ENCODE peak calls at places on chromosomes 1 and 21, in eight cellular contexts. B is dorsolateral prefrontal cortex, M is left lung, U is endothelial cell, E is PC-9, H is lower lobe of right lung, S is AG09309, R is neural crest cell. D is an unnamed sample.

GRCh38 chr21:38325216-38325615 is 68.4 kb downstream of the KCNJ15 start:
- DNase-seq in B (no peak), M (no peak), U (no peak), E (no peak), H (no peak), S (no peak), R (no peak), D (no peak)

GRCh38 chr1:169484683-169485426 is 889 bp downstream of the SLC19A2 start:
- DNase-seq in B (no peak), M (no peak), U (no peak), E (no peak), H (peak), S (no peak), R (no peak), D (peak)

GRCh38 chr1:51956528-51957509 is 33.7 kb downstream of the RAB3B start:
- DNase-seq in B (no peak), M (no peak), U (no peak), E (no peak), H (no peak), S (no peak), R (no peak), D (no peak)

GRCh38 chr1:50272923-50273322 is 150.3 kb downstream of the DMRTA2 start:
- DNase-seq in B (no peak), M (no peak), U (no peak), E (no peak), H (no peak), S (no peak), R (no peak), D (no peak)

GRCh38 chr1:212355230-212355969 is 59.3 kb downstream of the PACC1 start:
- DNase-seq in B (no peak), M (no peak), U (no peak), E (no peak), H (no peak), S (no peak), R (no peak), D (no peak)

GRCh38 chr1:59691261-59691660 is 123.5 kb upstream of the HOOK1 start:
- DNase-seq in B (no peak), M (no peak), U (no peak), E (no peak), H (no peak), S (no peak), R (no peak), D (no peak)

GRCh38 chr1:204249736-204250427 is 36.1 kb upstream of the GOLT1A start:
- DNase-seq in B (no peak), M (no peak), U (no peak), E (no peak), H (no peak), S (no peak), R (no peak), D (no peak)

GRCh38 chr1:157460381-157460780 is 91.9 kb downstream of the FCRL5 start:
- DNase-seq in B (no peak), M (no peak), U (no peak), E (no peak), H (no peak), S (no peak), R (no peak), D (no peak)

GRCh38 chr21:19547951-19548635 is 1144.5 kb upstream of the TMPRSS15 start:
- DNase-seq in B (no peak), M (no peak), U (no peak), E (no peak), H (no peak), S (no peak), R (no peak), D (no peak)

GRCh38 chr1:217089239-217090014 is 366.2 kb upstream of the ESRRG start:
- DNase-seq in B (no peak), M (peak), U (peak), E (no peak), H (no peak), S (no peak), R (peak), D (peak)

GRCh38 chr1:219757890-219758289 is 145.0 kb upstream of the ZC3H11B start:
- DNase-seq in B (no peak), M (no peak), U (peak), E (no peak), H (no peak), S (no peak), R (no peak), D (no peak)

GRCh38 chr1:97636941-97637340 is 283.9 kb downstream of the DPYD start:
- DNase-seq in B (no peak), M (no peak), U (no peak), E (no peak), H (no peak), S (peak), R (no peak), D (no peak)

GRCh38 chr1:247270003-247270402 is 14.1 kb downstream of the VN1R5 start:
- DNase-seq in B (no peak), M (no peak), U (no peak), E (no peak), H (no peak), S (no peak), R (no peak), D (no peak)

GRCh38 chr1:162070825-162071224 is 1.3 kb downstream of the NOS1AP start:
- DNase-seq in B (no peak), M (no peak), U (no peak), E (no peak), H (no peak), S (no peak), R (no peak), D (no peak)

GRCh38 chr1:155051777-155052398 is 772 bp downstream of the ADAM15 start:
- DNase-seq in B (no peak), M (peak), U (no peak), E (peak), H (peak), S (no peak), R (no peak), D (no peak)

GRCh38 chr1:26539722-26540121 is 10.2 kb downstream of the RPS6KA1 start:
- DNase-seq in B (no peak), M (peak), U (no peak), E (no peak), H (no peak), S (no peak), R (no peak), D (no peak)

GRCh38 chr1:43239484-43239883 is 30.3 kb upstream of the TMEM125 start:
- DNase-seq in B (no peak), M (no peak), U (no peak), E (no peak), H (no peak), S (no peak), R (no peak), D (no peak)

GRCh38 chr1:237205400-237206064 is 163.5 kb downstream of the RYR2 start:
- DNase-seq in B (no peak), M (no peak), U (no peak), E (no peak), H (no peak), S (no peak), R (no peak), D (no peak)

GRCh38 chr1:154698320-154699096 is 90.5 kb upstream of the ADAR start:
- DNase-seq in B (no peak), M (no peak), U (no peak), E (no peak), H (no peak), S (no peak), R (no peak), D (no peak)

GRCh38 chr1:234899041-234899787 is 229.4 kb downstream of the TOMM20 start:
- DNase-seq in B (no peak), M (no peak), U (no peak), E (peak), H (peak), S (no peak), R (no peak), D (no peak)

GRCh38 chr21:42010507-42011493 is 640 bp upstream of the ZBTB21 start:
- DNase-seq in B (no peak), M (peak), U (peak), E (no peak), H (peak), S (no peak), R (no peak), D (peak)
- TF ChIP-seq CTCF in B (peak), M (no peak), U (no peak), E (no peak), H (peak), S (no peak), R (peak), D (peak)

GRCh38 chr1:174153085-174153824 is 6.1 kb upstream of the RABGAP1L start:
- DNase-seq in B (no peak), M (no peak), U (no peak), E (no peak), H (no peak), S (no peak), R (no peak), D (no peak)
- TF ChIP-seq CTCF in B (no peak), M (no peak), U (no peak), E (no peak), H (no peak), S (no peak), R (peak), D (no peak)

DNA sequence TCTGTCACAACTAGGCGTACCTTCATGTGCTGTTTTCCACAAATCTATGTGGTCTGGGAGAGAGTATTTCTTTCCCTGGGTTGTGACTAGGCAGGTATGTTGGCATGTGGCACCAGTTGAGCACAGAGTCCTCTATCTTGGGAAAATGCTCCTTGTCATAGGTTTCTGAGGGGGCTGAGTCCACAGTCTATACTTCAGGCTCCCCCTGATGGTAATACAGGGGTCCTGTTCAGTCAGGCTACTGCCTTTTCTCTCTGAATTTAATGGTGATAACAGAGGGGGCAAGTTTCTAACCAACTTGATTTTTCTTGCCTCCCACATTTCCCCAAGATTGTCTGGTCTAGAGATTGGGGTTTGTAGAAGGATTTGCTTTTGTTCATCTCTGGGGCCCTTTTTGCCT is 35.8 kb downstream of the VANGL1 start:
- DNase-seq in B (no peak), M (no peak), U (no peak), E (no peak), H (no peak), S (no peak), R (no peak), D (no peak)
- TF ChIP-seq CTCF in B (no peak), M (no peak), U (no peak), E (no peak), H (peak), S (no peak), R (no peak), D (peak)

GRCh38 chr1:5105744-5106143 is 451.3 kb downstream of the AJAP1 start:
- DNase-seq in B (no peak), M (no peak), U (no peak), E (no peak), H (no peak), S (no peak), R (no peak), D (no peak)

GRCh38 chr1:5111581-5111980 is 457.2 kb downstream of the AJAP1 start:
- DNase-seq in B (no peak), M (no peak), U (no peak), E (no peak), H (no peak), S (no peak), R (no peak), D (no peak)

GRCh38 chr1:5109652-5110051 is 455.2 kb downstream of the AJAP1 start:
- DNase-seq in B (no peak), M (no peak), U (no peak), E (no peak), H (no peak), S (no peak), R (no peak), D (no peak)

GRCh38 chr1:5110508-5110907 is 456.1 kb downstream of the AJAP1 start:
- DNase-seq in B (no peak), M (no peak), U (no peak), E (no peak), H (no peak), S (no peak), R (no peak), D (no peak)

GRCh38 chr1:5108740-5109139 is 454.3 kb downstream of the AJAP1 start:
- DNase-seq in B (no peak), M (no peak), U (no peak), E (no peak), H (no peak), S (no peak), R (no peak), D (no peak)
- TF ChIP-seq CTCF in B (no peak), M (no peak), U (no peak), E (no peak), H (no peak), S (no peak), R (no peak), D (no peak)

DNA sequence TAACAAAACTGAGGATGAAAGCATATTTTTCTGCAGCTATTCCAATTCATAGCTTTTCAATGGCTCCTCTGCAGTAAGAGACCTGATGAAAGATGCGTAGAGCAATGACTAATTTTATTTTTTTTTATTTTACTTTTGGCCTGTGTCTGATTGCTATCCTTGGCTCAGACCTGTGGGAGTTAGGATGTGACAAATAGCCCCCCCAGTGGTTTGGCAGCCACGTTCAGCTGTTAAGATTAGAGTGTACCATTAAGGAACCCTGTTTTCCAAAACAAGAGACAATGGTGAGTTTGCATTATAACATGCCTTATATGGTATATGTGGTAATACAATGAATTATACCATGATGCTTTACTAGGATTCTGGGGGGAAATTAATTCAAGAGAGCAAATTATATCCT is 264.7 kb downstream of the CACNA1E start:
- DNase-seq in B (no peak), M (no peak), U (no peak), E (no peak), H (no peak), S (no peak), R (no peak), D (no peak)
- TF ChIP-seq CTCF in B (no peak), M (no peak), U (no peak), E (no peak), H (no peak), S (no peak), R (no peak), D (no peak)

DNA sequence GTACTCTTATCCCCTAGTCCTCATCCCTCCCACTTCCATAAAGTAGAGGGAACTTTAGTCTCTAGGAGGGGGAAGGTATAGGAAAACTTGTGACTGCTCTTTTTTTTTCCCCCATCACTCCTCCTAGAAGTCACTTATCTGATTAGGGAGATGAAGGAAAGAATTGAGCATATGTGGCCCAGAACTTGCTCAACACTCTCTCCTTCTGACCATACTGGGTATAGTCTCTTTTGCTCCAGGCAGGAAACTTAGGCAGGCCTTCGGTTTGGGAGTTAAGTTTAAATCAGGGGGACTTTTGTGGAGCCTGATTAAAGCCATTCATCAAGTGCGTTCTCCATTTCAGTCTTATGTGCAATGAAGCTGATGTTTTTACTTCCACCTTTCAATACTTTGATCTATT is 5.8 kb downstream of the UBE2U start:
- DNase-seq in B (no peak), M (no peak), U (no peak), E (no peak), H (no peak), S (no peak), R (no peak), D (no peak)
- TF ChIP-seq CTCF in B (no peak), M (no peak), U (no peak), E (no peak), H (no peak), S (peak), R (no peak), D (no peak)

DNA sequence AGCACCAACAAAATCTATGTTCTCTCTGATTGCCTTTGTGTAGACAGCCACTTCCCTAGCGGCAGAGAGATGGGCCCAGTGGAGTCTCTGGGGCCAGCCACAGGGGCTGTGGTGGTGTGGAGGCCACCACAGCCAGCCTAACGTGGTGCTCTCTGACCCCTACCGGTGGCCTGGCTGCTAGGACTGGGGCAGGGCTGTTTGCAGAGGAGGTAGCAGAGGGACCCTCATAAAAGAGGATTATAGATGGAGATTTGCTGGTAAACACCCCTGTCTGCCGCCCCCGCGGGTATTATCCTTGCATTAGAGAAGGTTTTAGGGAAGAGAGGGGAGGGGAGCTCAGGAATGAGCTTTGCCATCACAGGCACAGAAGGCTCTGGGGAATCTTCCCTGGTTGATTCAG is 310.3 kb upstream of the VAMP3 start:
- DNase-seq in B (no peak), M (peak), U (no peak), E (no peak), H (no peak), S (no peak), R (no peak), D (no peak)
- TF ChIP-seq CTCF in B (no peak), M (no peak), U (no peak), E (no peak), H (no peak), S (no peak), R (peak), D (peak)

DNA sequence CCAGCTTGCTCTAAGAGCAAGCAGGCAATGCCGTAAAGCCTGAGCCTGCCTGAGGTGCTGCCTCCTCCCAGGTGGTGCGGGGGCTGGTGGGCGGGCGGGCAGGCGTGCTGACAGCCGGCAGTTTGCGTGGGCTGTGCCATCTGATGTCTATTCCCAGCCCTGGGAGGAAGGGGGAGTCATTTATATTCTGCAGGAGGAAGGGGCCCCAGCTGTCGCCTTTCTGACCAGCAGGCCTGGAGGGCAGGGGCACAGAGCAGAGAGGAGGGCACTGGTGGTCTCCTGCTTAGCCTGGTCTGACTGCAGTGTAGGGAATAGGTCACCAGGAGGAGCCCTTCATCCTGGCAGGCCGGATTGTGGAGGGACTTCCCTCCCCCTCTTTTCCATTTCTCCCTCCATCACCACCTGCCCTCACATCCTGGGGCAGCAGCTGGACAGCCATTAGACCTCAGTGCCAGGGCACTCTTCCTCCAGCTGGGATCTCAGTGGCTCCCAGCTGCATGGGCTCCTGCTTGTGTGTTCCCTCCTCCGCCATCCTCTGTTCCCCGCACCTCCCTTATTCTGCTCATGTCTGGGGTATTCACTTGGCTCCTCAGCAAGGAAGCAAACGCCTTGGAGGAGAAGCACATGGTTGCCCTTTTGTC is 4.4 kb downstream of the CYB561D1 start:
- DNase-seq in B (no peak), M (no peak), U (peak), E (no peak), H (no peak), S (no peak), R (peak), D (peak)
- TF ChIP-seq CTCF in B (peak), M (peak), U (peak), E (peak), H (peak), S (peak), R (peak), D (peak)